ENCODE peak calls at places on chromosomes 2 and 18, in nine cellular contexts. K is SW480; A is NCI-H146; Q is ACHN; X is HFF-Myc; P is activated CD8-positive, alpha-beta memory T cell treated with anti-CD3 and anti-CD28 coated beads for 1 hour; W is stimulated activated CD8-positive, alpha-beta memory T cell treated with anti-CD3 and anti-CD28 coated beads, Interleukin-7, amount 100 ng/mL, for 48 hours; H is activated CD4-positive, alpha-beta T cell treated with anti-CD3 and anti-CD28 coated beads, Interleukin-2, amount 50 U/mL, for 24 hours; M is H7. O is an unnamed sample.

GRCh38 chr2:75361486-75361885 is 162.2 kb upstream of the TACR1 start:
- DNase-seq in W (no peak), Q (no peak), X (no peak), H (no peak), M (no peak), P (no peak), A (no peak), K (no peak), O (no peak)

GRCh38 chr2:22377251-22377650 is 1007.7 kb upstream of the KLHL29 start:
- DNase-seq in H (no peak), P (no peak), X (no peak), Q (no peak), K (no peak), W (no peak), M (no peak), A (no peak), O (no peak)

GRCh38 chr2:170009209-170009608 is 168.7 kb upstream of the MYO3B start:
- DNase-seq in P (no peak), H (no peak), M (no peak), K (no peak), X (no peak), Q (no peak), W (no peak), A (no peak), O (no peak)

GRCh38 chr2:230899786-230900185 is 25.3 kb downstream of the GPR55 start:
- DNase-seq in Q (no peak), A (no peak), P (no peak), W (no peak), X (no peak), H (no peak), K (no peak), M (no peak), O (no peak)

GRCh38 chr2:134107402-134107801 is 146.5 kb upstream of the MGAT5 start:
- DNase-seq in M (peak; percentile 47), P (no peak), W (no peak), A (peak; percentile 30), Q (no peak), H (no peak), X (no peak), K (no peak), O (no peak)

GRCh38 chr2:30234180-30234971 is 3.0 kb downstream of the LBH start:
- DNase-seq in K (peak; percentile 28), M (no peak), P (no peak), A (no peak), Q (peak; percentile 88), H (no peak), W (no peak), X (no peak), O (peak; percentile 76)

GRCh38 chr2:184685999-184686841 is 87.9 kb downstream of the ZNF804A start:
- DNase-seq in W (no peak), A (no peak), X (no peak), M (no peak), Q (peak; percentile 32), K (no peak), H (no peak), P (no peak), O (no peak)

GRCh38 chr2:199456383-199457146 is 1.2 kb downstream of the SATB2 start:
- DNase-seq in M (peak; percentile 54), A (no peak), X (no peak), K (peak; percentile 45), H (no peak), W (no peak), P (no peak), Q (peak; percentile 57), O (peak; percentile 18)

GRCh38 chr2:179218848-179219594 is 45.6 kb downstream of the SESTD1 start:
- DNase-seq in W (peak; percentile 3), K (peak; percentile 57), P (no peak), M (peak; percentile 16), Q (peak; percentile 77), A (peak; percentile 61), H (no peak), X (peak; percentile 54), O (peak; percentile 84)

GRCh38 chr2:112646791-112647720 is 1.3 kb downstream of the SLC20A1 start:
- DNase-seq in K (peak; percentile 53), P (no peak), Q (no peak), A (peak; percentile 48), W (no peak), M (no peak), X (no peak), H (no peak), O (peak; percentile 28)

GRCh38 chr2:154696771-154697170 is 1.7 kb upstream of the KCNJ3 start:
- DNase-seq in P (no peak), A (no peak), W (no peak), X (no peak), H (no peak), K (no peak), M (no peak), Q (no peak), O (no peak)

GRCh38 chr18:23992119-23992940 is 22.2 kb upstream of the TTC39C start:
- DNase-seq in Q (no peak), X (no peak), A (peak; percentile 68), K (peak; percentile 33), P (no peak), M (no peak), W (no peak), H (no peak), O (peak; percentile 66)

GRCh38 chr2:219277703-219278654 is 1.2 kb upstream of the DNAJB2 start:
- DNase-seq in X (no peak), P (no peak), W (peak; percentile 44), K (peak; percentile 76), H (peak; percentile 70), M (peak; percentile 91), Q (peak; percentile 81), A (peak; percentile 54), O (peak; percentile 83)

GRCh38 chr2:196253115-196253484 is 81.7 kb upstream of the STK17B start:
- DNase-seq in A (no peak), Q (no peak), X (no peak), M (no peak), K (no peak), P (no peak), H (no peak), W (no peak), O (no peak)

GRCh38 chr2:220034356-220035121 is 407.1 kb downstream of the SLC4A3 start:
- DNase-seq in X (peak; percentile 39), W (no peak), H (no peak), Q (peak; percentile 33), P (no peak), M (no peak), A (no peak), K (no peak), O (no peak)

GRCh38 chr2:8030694-8031303 is 651.1 kb upstream of the ID2 start:
- DNase-seq in A (no peak), H (no peak), P (no peak), M (no peak), W (no peak), Q (no peak), K (no peak), X (no peak), O (no peak)